ENCODE peak calls at places on chromosomes 3 and 15, in seven cellular contexts. B, I, P, G, X, M and V are unnamed samples.

GRCh38 chr3:140765246-140765645 is 87.4 kb downstream of the TRIM42 start:
- DNase-seq in P (no peak), G (no peak), M (peak), B (no peak), I (no peak), X (no peak), V (no peak)

GRCh38 chr3:124174463-124174862 is 182.5 kb upstream of the ROPN1 start:
- DNase-seq in M (no peak), P (no peak), I (peak), G (no peak), X (no peak), B (no peak), V (peak)

GRCh38 chr3:48306290-48306689 is 27.2 kb downstream of the SPINK8 start:
- DNase-seq in G (no peak), B (no peak), I (no peak), P (no peak), M (no peak), X (no peak), V (no peak)

GRCh38 chr15:55742498-55742926 is 440 bp downstream of the PRTG start:
- DNase-seq in X (peak), B (peak), P (peak), G (peak), I (no peak), M (no peak), V (no peak)

GRCh38 chr15:45126535-45127158 is 3.0 kb downstream of the DUOXA1 start:
- DNase-seq in I (no peak), M (no peak), X (no peak), B (peak), G (peak), P (no peak), V (peak)

GRCh38 chr15:64193971-64194370 is 31.1 kb upstream of the PPIB start:
- DNase-seq in B (no peak), I (no peak), X (peak), P (no peak), M (no peak), G (no peak), V (no peak)

GRCh38 chr3:33092496-33093254 is 4.3 kb downstream of the GLB1 start:
- DNase-seq in P (no peak), B (no peak), M (no peak), G (no peak), X (no peak), I (no peak), V (no peak)

GRCh38 chr3:178295257-178295912 is 240.9 kb upstream of the KCNMB2 start:
- DNase-seq in B (peak), I (peak), X (no peak), P (no peak), G (no peak), M (no peak), V (no peak)

GRCh38 chr15:48940508-48940907 is 23.2 kb downstream of the SHC4 start:
- DNase-seq in G (no peak), P (no peak), X (no peak), I (peak), B (peak), M (no peak), V (no peak)

GRCh38 chr3:117820900-117821299 is 1111.3 kb downstream of the TUSC7 start:
- DNase-seq in M (no peak), I (no peak), X (no peak), B (no peak), G (no peak), P (no peak), V (no peak)

GRCh38 chr3:122754867-122755835 is 38.5 kb downstream of the HSPBAP1 start:
- DNase-seq in I (peak), X (peak), P (no peak), G (peak), M (no peak), B (peak), V (no peak)

GRCh38 chr3:187807086-187807862 is 62.0 kb upstream of the BCL6 start:
- DNase-seq in P (no peak), I (no peak), G (no peak), M (no peak), B (peak), X (no peak), V (no peak)

GRCh38 chr3:159074756-159075155 is 272.9 kb downstream of the MFSD1 start:
- DNase-seq in P (no peak), X (no peak), I (no peak), M (no peak), G (no peak), B (no peak), V (no peak)

GRCh38 chr15:29698030-29698701 is 124.1 kb downstream of the TJP1 start:
- DNase-seq in M (no peak), P (no peak), I (peak), G (no peak), B (peak), X (no peak), V (peak)

GRCh38 chr15:79629687-79630086 is 197.6 kb downstream of the MINAR1 start:
- DNase-seq in G (no peak), X (no peak), P (no peak), B (peak), M (no peak), I (no peak), V (no peak)

GRCh38 chr3:188627652-188628051 is 473.7 kb downstream of the LPP start:
- DNase-seq in I (peak), B (peak), X (no peak), P (no peak), M (no peak), G (no peak), V (no peak)

GRCh38 chr15:68561146-68561545 is 17.6 kb upstream of the CORO2B start:
- DNase-seq in B (no peak), X (no peak), G (no peak), I (no peak), P (no peak), M (peak), V (no peak)

GRCh38 chr3:170751083-170751893 is 118.7 kb downstream of the RPL22L1 start:
- DNase-seq in I (peak), M (no peak), B (peak), G (peak), X (peak), P (peak), V (no peak)

GRCh38 chr3:43030162-43030935 is 51.2 kb downstream of the GASK1A start:
- DNase-seq in G (no peak), X (no peak), M (no peak), P (no peak), B (no peak), I (no peak), V (no peak)

GRCh38 chr3:45688194-45688881 is 858 bp upstream of the SACM1L start:
- DNase-seq in I (peak), B (no peak), X (peak), P (no peak), G (peak), M (peak), V (peak)

GRCh38 chr15:65747265-65747664 is 44.8 kb downstream of the DENND4A start:
- DNase-seq in B (no peak), P (no peak), I (no peak), G (no peak), X (no peak), M (no peak), V (no peak)

GRCh38 chr3:14451844-14452533 is 49.6 kb downstream of the SLC6A6 start:
- DNase-seq in B (peak), M (no peak), I (peak), X (no peak), P (peak), G (peak), V (peak)